ENCODE peak calls at places on chromosomes 2 and 18, in six cellular contexts. One of them, this sample, is unnamed.

GRCh38 chr18:51622676-51623075 is 425.2 kb upstream of the MEX3C start:
- DNase-seq in activated T-cell treated with anti-CD3 and anti-CD28 coated beads for 1 hour: no peak
- DNase-seq in astrocyte of the cerebellum: no peak
- DNase-seq in GM12892: no peak
- DNase-seq in activated CD8-positive, alpha-beta memory T cell treated with anti-CD3 and anti-CD28 coated beads for 48 hours: no peak
- DNase-seq in WERI-Rb-1: peak
- DNase-seq in this sample: no peak

GRCh38 chr18:51153659-51154371 is 43.7 kb downstream of the MEX3C start:
- DNase-seq in astrocyte of the cerebellum: no peak
- DNase-seq in GM12892: peak
- DNase-seq in WERI-Rb-1: no peak
- DNase-seq in activated CD8-positive, alpha-beta memory T cell treated with anti-CD3 and anti-CD28 coated beads for 48 hours: peak
- DNase-seq in activated T-cell treated with anti-CD3 and anti-CD28 coated beads for 1 hour: peak
- DNase-seq in this sample: no peak

GRCh38 chr2:161351678-161352077 is 43.5 kb downstream of the PSMD14 start:
- DNase-seq in WERI-Rb-1: no peak
- DNase-seq in activated T-cell treated with anti-CD3 and anti-CD28 coated beads for 1 hour: no peak
- DNase-seq in GM12892: no peak
- DNase-seq in activated CD8-positive, alpha-beta memory T cell treated with anti-CD3 and anti-CD28 coated beads for 48 hours: no peak
- DNase-seq in astrocyte of the cerebellum: no peak
- DNase-seq in this sample: no peak

GRCh38 chr2:218727502-218728165 is 17.0 kb downstream of the TTLL4 start:
- DNase-seq in WERI-Rb-1: no peak
- DNase-seq in GM12892: no peak
- DNase-seq in activated CD8-positive, alpha-beta memory T cell treated with anti-CD3 and anti-CD28 coated beads for 48 hours: no peak
- DNase-seq in activated T-cell treated with anti-CD3 and anti-CD28 coated beads for 1 hour: no peak
- DNase-seq in astrocyte of the cerebellum: no peak
- DNase-seq in this sample: no peak

GRCh38 chr2:25481381-25482310 is 139.9 kb upstream of the DNMT3A start:
- DNase-seq in activated T-cell treated with anti-CD3 and anti-CD28 coated beads for 1 hour: no peak
- DNase-seq in GM12892: no peak
- DNase-seq in WERI-Rb-1: no peak
- DNase-seq in activated CD8-positive, alpha-beta memory T cell treated with anti-CD3 and anti-CD28 coated beads for 48 hours: no peak
- DNase-seq in astrocyte of the cerebellum: no peak
- DNase-seq in this sample: no peak

GRCh38 chr18:45588831-45589558 is 26.3 kb upstream of the SLC14A2 start:
- DNase-seq in activated T-cell treated with anti-CD3 and anti-CD28 coated beads for 1 hour: no peak
- DNase-seq in GM12892: no peak
- DNase-seq in astrocyte of the cerebellum: peak
- DNase-seq in WERI-Rb-1: no peak
- DNase-seq in activated CD8-positive, alpha-beta memory T cell treated with anti-CD3 and anti-CD28 coated beads for 48 hours: no peak
- DNase-seq in this sample: peak

GRCh38 chr2:238700122-238700457 is 147.8 kb upstream of the TWIST2 start:
- DNase-seq in activated T-cell treated with anti-CD3 and anti-CD28 coated beads for 1 hour: no peak
- DNase-seq in activated CD8-positive, alpha-beta memory T cell treated with anti-CD3 and anti-CD28 coated beads for 48 hours: no peak
- DNase-seq in astrocyte of the cerebellum: no peak
- DNase-seq in WERI-Rb-1: no peak
- DNase-seq in GM12892: no peak
- DNase-seq in this sample: no peak

GRCh38 chr2:218063541-218064295 is 5.3 kb upstream of the RUFY4 start:
- DNase-seq in astrocyte of the cerebellum: no peak
- DNase-seq in activated CD8-positive, alpha-beta memory T cell treated with anti-CD3 and anti-CD28 coated beads for 48 hours: no peak
- DNase-seq in activated T-cell treated with anti-CD3 and anti-CD28 coated beads for 1 hour: no peak
- DNase-seq in GM12892: peak
- DNase-seq in WERI-Rb-1: no peak
- DNase-seq in this sample: no peak

GRCh38 chr2:239910851-239911629 is 114.1 kb downstream of the NDUFA10 start:
- DNase-seq in activated CD8-positive, alpha-beta memory T cell treated with anti-CD3 and anti-CD28 coated beads for 48 hours: no peak
- DNase-seq in activated T-cell treated with anti-CD3 and anti-CD28 coated beads for 1 hour: no peak
- DNase-seq in GM12892: no peak
- DNase-seq in WERI-Rb-1: no peak
- DNase-seq in astrocyte of the cerebellum: no peak
- DNase-seq in this sample: no peak

GRCh38 chr2:148021059-148021985 is at the start of gene MBD5:
- DNase-seq in astrocyte of the cerebellum: no peak
- DNase-seq in GM12892: peak
- DNase-seq in activated T-cell treated with anti-CD3 and anti-CD28 coated beads for 1 hour: no peak
- DNase-seq in WERI-Rb-1: peak
- DNase-seq in activated CD8-positive, alpha-beta memory T cell treated with anti-CD3 and anti-CD28 coated beads for 48 hours: no peak
- DNase-seq in this sample: peak

GRCh38 chr2:143939976-143940375 is 579.9 kb downstream of the ZEB2 start:
- DNase-seq in GM12892: no peak
- DNase-seq in activated T-cell treated with anti-CD3 and anti-CD28 coated beads for 1 hour: no peak
- DNase-seq in astrocyte of the cerebellum: peak
- DNase-seq in WERI-Rb-1: no peak
- DNase-seq in activated CD8-positive, alpha-beta memory T cell treated with anti-CD3 and anti-CD28 coated beads for 48 hours: no peak
- DNase-seq in this sample: no peak

GRCh38 chr18:74399225-74399887 is 57.8 kb downstream of the DIPK1C start:
- DNase-seq in GM12892: no peak
- DNase-seq in WERI-Rb-1: no peak
- DNase-seq in activated T-cell treated with anti-CD3 and anti-CD28 coated beads for 1 hour: no peak
- DNase-seq in activated CD8-positive, alpha-beta memory T cell treated with anti-CD3 and anti-CD28 coated beads for 48 hours: no peak
- DNase-seq in astrocyte of the cerebellum: no peak
- DNase-seq in this sample: no peak

This sample was measured in AG09319.